ENCODE peak calls at places on chromosomes 13 and 19, in eight cellular contexts. V, E, D, N, F, Z, A and L are unnamed samples.

GRCh38 chr19:44903602-44904425 is 1.8 kb upstream of the APOE start:
- DNase-seq in V (peak; percentile 1), E (peak; percentile 55), D (peak; percentile 54), N (no peak), F (peak; percentile 58), Z (peak; percentile 53), A (peak; percentile 38), L (no peak)

GRCh38 chr19:43789029-43789428 is 8.3 kb upstream of the KCNN4 start:
- DNase-seq in V (no peak), E (peak; percentile 15), D (no peak), N (no peak), F (no peak), Z (no peak), A (no peak), L (no peak)

GRCh38 chr13:72726721-72727416 is 560 bp downstream of the MZT1 start:
- DNase-seq in V (peak; percentile 3), E (peak; percentile 42), D (peak; percentile 21), N (no peak), F (peak; percentile 0), Z (peak; percentile 16), A (peak; percentile 58), L (peak; percentile 6)

GRCh38 chr13:71395053-71395452 is 472.0 kb downstream of the DACH1 start:
- DNase-seq in V (no peak), E (no peak), D (no peak), N (no peak), F (no peak), Z (no peak), A (no peak), L (no peak)

GRCh38 chr19:40612831-40613668 is 11.9 kb downstream of the LTBP4 start:
- DNase-seq in V (peak; percentile 56), E (no peak), D (peak; percentile 80), N (no peak), F (no peak), Z (peak; percentile 60), A (peak; percentile 71), L (peak; percentile 25)

GRCh38 chr19:45515081-45515624 is 7.9 kb downstream of the VASP start:
- DNase-seq in V (no peak), E (peak; percentile 21), D (peak; percentile 42), N (no peak), F (no peak), Z (no peak), A (peak; percentile 82), L (no peak)

GRCh38 chr13:23771966-23772365 is 117.2 kb downstream of the MIPEP start:
- DNase-seq in V (no peak), E (no peak), D (no peak), N (no peak), F (no peak), Z (no peak), A (no peak), L (no peak)

GRCh38 chr19:16462757-16463250 is 9.0 kb downstream of the EPS15L1 start:
- DNase-seq in V (no peak), E (no peak), D (no peak), N (no peak), F (no peak), Z (no peak), A (no peak), L (no peak)

GRCh38 chr19:8355631-8356402 is 8.1 kb upstream of the ANGPTL4 start:
- DNase-seq in V (no peak), E (peak; percentile 37), D (no peak), N (no peak), F (no peak), Z (no peak), A (no peak), L (no peak)

GRCh38 chr13:32861304-32861703 is 154.9 kb upstream of the KL start:
- DNase-seq in V (no peak), E (no peak), D (no peak), N (no peak), F (no peak), Z (no peak), A (no peak), L (no peak)

GRCh38 chr19:33251076-33251475 is 25.4 kb upstream of the SLC7A10 start:
- DNase-seq in V (no peak), E (no peak), D (no peak), N (no peak), F (no peak), Z (no peak), A (no peak), L (no peak)

GRCh38 chr13:50366488-50367174 is 351.4 kb downstream of the KCNRG start:
- DNase-seq in V (peak; percentile 81), E (no peak), D (no peak), N (no peak), F (no peak), Z (no peak), A (no peak), L (no peak)